ENCODE peak calls at places on chromosome 5, in seven cellular contexts. F is A549, J is body of pancreas, S is upper lobe of left lung, U is heart left ventricle, R is sigmoid colon, N is uterus. V is an unnamed sample.

GRCh38 chr5:36073595-36074216 is 7.0 kb upstream of the UGT3A2 start:
- DNase-seq in F (no peak), J (no peak), S (no peak), U (no peak), R (no peak), N (no peak), V (no peak)

GRCh38 chr5:138179277-138179857 is 455 bp downstream of the KIF20A start:
- DNase-seq in F (peak), J (no peak), S (no peak), U (no peak), R (no peak), N (no peak), V (no peak)

GRCh38 chr5:97266576-97266975 is 83.5 kb upstream of the RIOK2 start:
- DNase-seq in F (no peak), J (peak), S (no peak), U (peak), R (peak), N (peak), V (no peak)

GRCh38 chr5:173581408-173582197 is 34.8 kb downstream of the BOD1 start:
- DNase-seq in F (peak), J (peak), S (no peak), U (peak), R (no peak), N (no peak), V (no peak)

GRCh38 chr5:82018462-82018861 is 46.6 kb downstream of the ATG10 start:
- DNase-seq in F (no peak), J (no peak), S (no peak), U (peak), R (no peak), N (no peak), V (no peak)

GRCh38 chr5:6181147-6181729 is 197.1 kb downstream of the MED10 start:
- DNase-seq in F (no peak), J (no peak), S (no peak), U (no peak), R (no peak), N (no peak), V (no peak)

GRCh38 chr5:150618588-150619281 is 21.7 kb upstream of the SYNPO start:
- DNase-seq in F (no peak), J (peak), S (no peak), U (peak), R (no peak), N (no peak), V (no peak)

GRCh38 chr5:154465169-154465568 is 12.9 kb downstream of the HAND1 start:
- DNase-seq in F (no peak), J (no peak), S (no peak), U (no peak), R (no peak), N (no peak), V (no peak)

GRCh38 chr5:16522096-16522495 is 56.5 kb upstream of the ZNF622 start:
- DNase-seq in F (no peak), J (no peak), S (no peak), U (no peak), R (no peak), N (no peak), V (no peak)

GRCh38 chr5:168472329-168472728 is 13.9 kb upstream of the RARS1 start:
- DNase-seq in F (no peak), J (no peak), S (no peak), U (no peak), R (no peak), N (no peak), V (no peak)

GRCh38 chr5:74141053-74141452 is 499.5 kb downstream of the ENC1 start:
- DNase-seq in F (no peak), J (no peak), S (no peak), U (no peak), R (no peak), N (no peak), V (no peak)

GRCh38 chr5:173291722-173292658 is 36.2 kb downstream of the STC2 start:
- DNase-seq in F (no peak), J (no peak), S (no peak), U (no peak), R (no peak), N (no peak), V (no peak)

GRCh38 chr5:105836263-105836662 is 1834.5 kb downstream of the EFNA5 start:
- DNase-seq in F (no peak), J (no peak), S (no peak), U (no peak), R (no peak), N (no peak), V (no peak)

GRCh38 chr5:180816608-180817534 is 14.3 kb upstream of the MGAT1 start:
- DNase-seq in F (no peak), J (no peak), S (no peak), U (peak), R (peak), N (peak), V (no peak)

GRCh38 chr5:180813418-180813817 is 10.8 kb upstream of the MGAT1 start:
- DNase-seq in F (no peak), J (no peak), S (no peak), U (no peak), R (peak), N (no peak), V (no peak)

GRCh38 chr5:180817847-180818246 is 15.2 kb upstream of the MGAT1 start:
- DNase-seq in F (no peak), J (peak), S (no peak), U (no peak), R (peak), N (no peak), V (no peak)

GRCh38 chr5:180818275-180818674 is 15.7 kb upstream of the MGAT1 start:
- DNase-seq in F (no peak), J (no peak), S (no peak), U (no peak), R (peak), N (no peak), V (no peak)

GRCh38 chr5:180815241-180816031 is 12.8 kb upstream of the MGAT1 start:
- DNase-seq in F (no peak), J (no peak), S (no peak), U (no peak), R (no peak), N (no peak), V (no peak)
- H3K4me3 ChIP-seq in F (no peak), J (no peak), S (peak), U (peak), R (no peak), N (no peak), V (no peak)

GRCh38 chr5:39521945-39522590 is 97.3 kb upstream of the DAB2 start:
- DNase-seq in F (no peak), J (no peak), S (no peak), U (no peak), R (no peak), N (no peak), V (no peak)

GRCh38 chr5:39521098-39521860 is 96.5 kb upstream of the DAB2 start:
- DNase-seq in F (no peak), J (no peak), S (no peak), U (no peak), R (no peak), N (no peak), V (no peak)

GRCh38 chr5:39519566-39520231 is 94.9 kb upstream of the DAB2 start:
- DNase-seq in F (no peak), J (no peak), S (no peak), U (no peak), R (no peak), N (no peak), V (no peak)

GRCh38 chr5:39518516-39518915 is 93.7 kb upstream of the DAB2 start:
- DNase-seq in F (no peak), J (no peak), S (no peak), U (no peak), R (no peak), N (no peak), V (no peak)

GRCh38 chr5:39520232-39520572 is 95.4 kb upstream of the DAB2 start:
- DNase-seq in F (no peak), J (no peak), S (no peak), U (no peak), R (no peak), N (no peak), V (no peak)
- TF ChIP-seq POLR2A in F (no peak), J (no peak), S (no peak), U (no peak), R (no peak), N (no peak), V (no peak)

GRCh38 chr5:91864902-91865420 is 481.8 kb upstream of the ARRDC3 start:
- DNase-seq in F (no peak), J (no peak), S (no peak), U (no peak), R (no peak), N (no peak), V (no peak)
- TF ChIP-seq CTCF in F (peak), J (no peak), S (no peak), U (no peak), R (no peak), N (no peak), V (no peak)

GRCh38 chr5:38548064-38548759 is 8.2 kb downstream of the LIFR start:
- DNase-seq in F (no peak), J (no peak), S (no peak), U (no peak), R (no peak), N (no peak), V (no peak)

GRCh38 chr5:38553001-38553521 is 3.4 kb downstream of the LIFR start:
- DNase-seq in F (no peak), J (no peak), S (no peak), U (no peak), R (no peak), N (no peak), V (no peak)

GRCh38 chr5:38547257-38547656 is 9.2 kb downstream of the LIFR start:
- DNase-seq in F (no peak), J (no peak), S (no peak), U (no peak), R (no peak), N (no peak), V (no peak)

GRCh38 chr5:38554860-38555259 is 1.6 kb downstream of the LIFR start:
- DNase-seq in F (no peak), J (no peak), S (no peak), U (no peak), R (no peak), N (no peak), V (no peak)

GRCh38 chr5:38551020-38552017 is 5.1 kb downstream of the LIFR start:
- DNase-seq in F (peak), J (peak), S (no peak), U (no peak), R (no peak), N (no peak), V (no peak)
- H3K4me3 ChIP-seq in F (no peak), J (no peak), S (no peak), U (no peak), R (no peak), N (peak), V (no peak)

GRCh38 chr5:126373621-126374416 is 49.4 kb upstream of the GRAMD2B start:
- DNase-seq in F (no peak), J (no peak), S (no peak), U (no peak), R (no peak), N (no peak), V (no peak)

GRCh38 chr5:126368239-126368812 is 54.9 kb upstream of the GRAMD2B start:
- DNase-seq in F (no peak), J (no peak), S (no peak), U (no peak), R (peak), N (peak), V (peak)

GRCh38 chr5:126369083-126369482 is 54.1 kb upstream of the GRAMD2B start:
- DNase-seq in F (no peak), J (no peak), S (no peak), U (no peak), R (no peak), N (no peak), V (no peak)

GRCh38 chr5:126370796-126371718 is 52.2 kb upstream of the GRAMD2B start:
- DNase-seq in F (peak), J (peak), S (no peak), U (no peak), R (no peak), N (no peak), V (no peak)

DNA sequence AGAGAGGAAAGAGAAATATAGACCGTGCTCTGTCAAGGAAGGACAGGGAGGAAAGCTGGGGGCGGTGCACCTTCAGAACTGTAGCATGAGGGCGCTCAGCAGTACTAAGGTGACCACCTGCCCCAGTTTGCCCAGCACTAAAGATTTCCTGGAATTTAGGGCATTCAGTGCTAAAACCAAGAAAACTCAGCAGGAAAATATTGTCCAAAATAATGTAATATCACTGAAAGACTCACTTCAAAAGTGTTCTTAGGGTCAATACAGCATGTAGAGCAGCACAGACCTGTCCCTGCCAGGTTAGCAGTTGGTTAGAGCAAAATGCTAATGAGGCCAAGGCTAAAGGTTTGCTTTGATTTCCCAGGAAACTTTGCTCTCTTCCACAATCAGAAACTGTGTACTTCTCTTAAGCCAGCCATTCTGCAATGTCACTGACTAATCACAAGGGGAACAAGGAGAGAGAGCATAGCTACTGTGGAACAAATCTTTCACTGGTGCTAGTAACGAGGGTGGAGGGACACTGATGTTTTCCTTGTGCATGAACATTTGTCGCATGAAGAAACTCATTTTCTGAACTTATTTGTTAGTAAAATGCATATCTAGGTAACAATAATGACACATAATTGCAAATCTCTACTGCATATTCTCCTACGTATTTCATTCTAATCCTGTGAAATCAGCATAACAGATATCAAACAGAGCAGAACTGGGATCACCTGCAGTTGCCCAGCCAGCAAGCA is 53.0 kb upstream of the GRAMD2B start:
- DNase-seq in F (no peak), J (no peak), S (no peak), U (no peak), R (no peak), N (no peak), V (no peak)
- TF ChIP-seq POLR2A in F (no peak), J (no peak), S (no peak), U (no peak), R (no peak), N (no peak), V (no peak)

GRCh38 chr5:80035839-80036238 is 691 bp downstream of the THBS4 start:
- DNase-seq in F (no peak), J (no peak), S (no peak), U (no peak), R (no peak), N (no peak), V (no peak)
- TF ChIP-seq CTCF in F (no peak), J (no peak), S (no peak), U (no peak), R (no peak), N (no peak), V (no peak)

DNA sequence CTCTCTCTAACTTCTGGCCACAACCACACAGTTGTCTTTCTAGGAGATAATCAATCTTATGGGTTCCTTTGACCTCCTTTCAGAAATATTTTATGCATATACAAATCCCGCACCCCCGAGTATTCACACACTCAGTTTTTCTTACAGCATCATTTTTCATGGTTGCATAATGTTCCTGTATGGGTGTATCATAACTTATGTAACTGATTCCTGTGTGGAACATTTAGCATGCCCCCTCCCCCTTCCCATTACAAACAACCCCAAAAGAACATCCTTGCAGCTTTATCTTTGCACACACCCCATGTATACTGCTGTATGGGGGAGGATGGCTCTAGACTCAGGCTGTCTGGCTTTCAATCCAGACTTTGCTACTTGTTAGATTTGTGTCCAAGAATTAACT is 93.8 kb downstream of the PSD2 start:
- DNase-seq in F (no peak), J (no peak), S (no peak), U (no peak), R (no peak), N (no peak), V (no peak)
- H3K4me3 ChIP-seq in F (no peak), J (no peak), S (no peak), U (no peak), R (no peak), N (no peak), V (no peak)

GRCh38 chr5:180832638-180833068 is 28.4 kb downstream of the ZFP62 start:
- DNase-seq in F (no peak), J (no peak), S (no peak), U (no peak), R (no peak), N (no peak), V (no peak)

GRCh38 chr5:180829711-180830110 is 27.1 kb upstream of the MGAT1 start:
- DNase-seq in F (no peak), J (no peak), S (no peak), U (no peak), R (no peak), N (no peak), V (no peak)

GRCh38 chr5:180825768-180826525 is 23.3 kb upstream of the MGAT1 start:
- DNase-seq in F (no peak), J (peak), S (peak), U (peak), R (peak), N (no peak), V (peak)

GRCh38 chr5:180831139-180832080 is 28.8 kb upstream of the MGAT1 start:
- DNase-seq in F (peak), J (peak), S (peak), U (peak), R (peak), N (peak), V (peak)

DNA sequence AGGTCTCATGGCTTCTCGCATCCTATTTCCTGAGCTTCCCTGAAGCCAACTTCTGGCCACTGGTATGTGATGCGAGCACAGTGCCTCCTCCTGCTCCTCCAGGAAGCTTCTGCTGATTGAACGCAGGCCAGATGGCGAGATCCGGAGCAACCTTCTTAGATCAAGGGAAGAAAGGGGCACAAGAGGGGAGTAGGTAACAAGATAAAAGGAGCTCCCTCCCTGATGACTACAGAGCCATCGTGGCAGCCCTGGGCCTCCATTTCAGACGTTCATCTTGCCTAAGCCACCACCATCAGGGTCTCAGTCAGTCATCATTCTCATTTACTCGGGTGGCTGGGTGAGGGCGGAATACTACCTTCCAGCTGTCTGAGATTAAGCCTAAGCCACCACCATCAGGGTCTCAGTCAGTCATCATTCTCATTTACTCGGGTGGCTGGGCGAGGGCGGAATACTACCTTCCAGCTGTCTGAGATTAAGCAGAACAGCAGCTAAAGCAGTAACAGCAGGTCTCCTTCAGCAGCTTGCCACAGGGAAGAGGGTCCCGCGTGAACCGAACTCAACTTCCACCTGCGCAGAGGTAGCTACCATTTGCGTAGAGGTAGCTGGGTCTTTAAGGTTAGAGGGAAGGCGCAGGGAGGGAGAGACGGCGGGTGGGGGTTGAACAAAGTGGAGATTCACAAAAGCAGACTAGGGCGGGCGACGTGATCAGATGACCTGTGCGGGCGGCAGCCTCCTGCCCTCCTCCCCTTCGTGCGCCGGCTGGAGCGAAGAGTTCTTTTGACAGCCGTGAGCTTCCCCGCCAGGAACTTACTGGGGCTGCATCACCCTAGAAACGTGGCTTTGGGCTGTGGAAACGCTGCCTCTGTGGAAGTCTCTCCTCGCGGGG is 27.9 kb upstream of the MGAT1 start:
- DNase-seq in F (peak), J (peak), S (peak), U (peak), R (peak), N (peak), V (peak)
- TF ChIP-seq POLR2A in F (no peak), J (peak), S (no peak), U (no peak), R (peak), N (no peak), V (no peak)

V was measured in prostate gland.